ENCODE peak calls at places on chromosomes 6 and 20, in nine cellular contexts. One of them, this sample, is unnamed.

GRCh38 chr6:51466427-51466826 is 621.0 kb downstream of the PKHD1 start:
- DNase-seq in stimulated activated CD8-positive, alpha-beta memory T cell treated with anti-CD3 and anti-CD28 coated beads, Interleukin-12 subunit alpha, Interleukin-12 subunit beta, amount 100 ng/mL, for 4 hours: no peak
- DNase-seq in activated T-cell treated with anti-CD3 and anti-CD28 coated beads for 1 hour: no peak
- DNase-seq in anterior cingulate cortex: no peak
- DNase-seq in endothelial cell of umbilical vein: no peak
- DNase-seq in non-pigmented ciliary epithelial cell: no peak
- DNase-seq in naive thymus-derived CD4-positive, alpha-beta T cell: no peak
- DNase-seq in HL-60: no peak
- DNase-seq in head of caudate nucleus: no peak
- DNase-seq in this sample: no peak

GRCh38 chr20:32247957-32248497 is 29.4 kb upstream of the KIF3B start:
- DNase-seq in anterior cingulate cortex: no peak
- DNase-seq in non-pigmented ciliary epithelial cell: no peak
- DNase-seq in HL-60: no peak
- DNase-seq in stimulated activated CD8-positive, alpha-beta memory T cell treated with anti-CD3 and anti-CD28 coated beads, Interleukin-12 subunit alpha, Interleukin-12 subunit beta, amount 100 ng/mL, for 4 hours: no peak
- DNase-seq in endothelial cell of umbilical vein: no peak
- DNase-seq in activated T-cell treated with anti-CD3 and anti-CD28 coated beads for 1 hour: no peak
- DNase-seq in naive thymus-derived CD4-positive, alpha-beta T cell: no peak
- DNase-seq in head of caudate nucleus: no peak
- DNase-seq in this sample: no peak

GRCh38 chr20:33074675-33075074 is 4.8 kb upstream of the BPIFB4 start:
- DNase-seq in HL-60: no peak
- DNase-seq in naive thymus-derived CD4-positive, alpha-beta T cell: no peak
- DNase-seq in non-pigmented ciliary epithelial cell: no peak
- DNase-seq in activated T-cell treated with anti-CD3 and anti-CD28 coated beads for 1 hour: no peak
- DNase-seq in endothelial cell of umbilical vein: no peak
- DNase-seq in anterior cingulate cortex: no peak
- DNase-seq in stimulated activated CD8-positive, alpha-beta memory T cell treated with anti-CD3 and anti-CD28 coated beads, Interleukin-12 subunit alpha, Interleukin-12 subunit beta, amount 100 ng/mL, for 4 hours: no peak
- DNase-seq in head of caudate nucleus: no peak
- DNase-seq in this sample: no peak

GRCh38 chr6:117555882-117556498 is 46.3 kb downstream of the GOPC start:
- DNase-seq in HL-60: no peak
- DNase-seq in stimulated activated CD8-positive, alpha-beta memory T cell treated with anti-CD3 and anti-CD28 coated beads, Interleukin-12 subunit alpha, Interleukin-12 subunit beta, amount 100 ng/mL, for 4 hours: peak
- DNase-seq in activated T-cell treated with anti-CD3 and anti-CD28 coated beads for 1 hour: peak
- DNase-seq in head of caudate nucleus: peak
- DNase-seq in non-pigmented ciliary epithelial cell: no peak
- DNase-seq in endothelial cell of umbilical vein: peak
- DNase-seq in naive thymus-derived CD4-positive, alpha-beta T cell: peak
- DNase-seq in anterior cingulate cortex: no peak
- DNase-seq in this sample: peak

GRCh38 chr20:44400671-44401051 is 45.2 kb downstream of the HNF4A start:
- DNase-seq in non-pigmented ciliary epithelial cell: no peak
- DNase-seq in activated T-cell treated with anti-CD3 and anti-CD28 coated beads for 1 hour: no peak
- DNase-seq in stimulated activated CD8-positive, alpha-beta memory T cell treated with anti-CD3 and anti-CD28 coated beads, Interleukin-12 subunit alpha, Interleukin-12 subunit beta, amount 100 ng/mL, for 4 hours: no peak
- DNase-seq in HL-60: no peak
- DNase-seq in head of caudate nucleus: no peak
- DNase-seq in endothelial cell of umbilical vein: no peak
- DNase-seq in anterior cingulate cortex: no peak
- DNase-seq in naive thymus-derived CD4-positive, alpha-beta T cell: no peak
- DNase-seq in this sample: no peak

GRCh38 chr6:135667694-135668455 is 170.3 kb upstream of the AHI1 start:
- DNase-seq in anterior cingulate cortex: no peak
- DNase-seq in endothelial cell of umbilical vein: peak
- DNase-seq in HL-60: no peak
- DNase-seq in naive thymus-derived CD4-positive, alpha-beta T cell: no peak
- DNase-seq in head of caudate nucleus: peak
- DNase-seq in non-pigmented ciliary epithelial cell: no peak
- DNase-seq in stimulated activated CD8-positive, alpha-beta memory T cell treated with anti-CD3 and anti-CD28 coated beads, Interleukin-12 subunit alpha, Interleukin-12 subunit beta, amount 100 ng/mL, for 4 hours: no peak
- DNase-seq in activated T-cell treated with anti-CD3 and anti-CD28 coated beads for 1 hour: no peak
- DNase-seq in this sample: no peak

GRCh38 chr6:168149015-168149414 is 70.0 kb upstream of the FRMD1 start:
- DNase-seq in activated T-cell treated with anti-CD3 and anti-CD28 coated beads for 1 hour: no peak
- DNase-seq in non-pigmented ciliary epithelial cell: no peak
- DNase-seq in anterior cingulate cortex: no peak
- DNase-seq in naive thymus-derived CD4-positive, alpha-beta T cell: no peak
- DNase-seq in head of caudate nucleus: no peak
- DNase-seq in stimulated activated CD8-positive, alpha-beta memory T cell treated with anti-CD3 and anti-CD28 coated beads, Interleukin-12 subunit alpha, Interleukin-12 subunit beta, amount 100 ng/mL, for 4 hours: no peak
- DNase-seq in HL-60: no peak
- DNase-seq in endothelial cell of umbilical vein: no peak
- DNase-seq in this sample: no peak

GRCh38 chr6:168709034-168709433 is 268.1 kb downstream of the SMOC2 start:
- DNase-seq in naive thymus-derived CD4-positive, alpha-beta T cell: no peak
- DNase-seq in activated T-cell treated with anti-CD3 and anti-CD28 coated beads for 1 hour: no peak
- DNase-seq in HL-60: no peak
- DNase-seq in stimulated activated CD8-positive, alpha-beta memory T cell treated with anti-CD3 and anti-CD28 coated beads, Interleukin-12 subunit alpha, Interleukin-12 subunit beta, amount 100 ng/mL, for 4 hours: no peak
- DNase-seq in anterior cingulate cortex: no peak
- DNase-seq in endothelial cell of umbilical vein: no peak
- DNase-seq in head of caudate nucleus: no peak
- DNase-seq in non-pigmented ciliary epithelial cell: no peak
- DNase-seq in this sample: no peak

GRCh38 chr20:48702388-48703041 is 125.3 kb downstream of the PREX1 start:
- DNase-seq in endothelial cell of umbilical vein: no peak
- DNase-seq in stimulated activated CD8-positive, alpha-beta memory T cell treated with anti-CD3 and anti-CD28 coated beads, Interleukin-12 subunit alpha, Interleukin-12 subunit beta, amount 100 ng/mL, for 4 hours: no peak
- DNase-seq in non-pigmented ciliary epithelial cell: no peak
- DNase-seq in naive thymus-derived CD4-positive, alpha-beta T cell: no peak
- DNase-seq in head of caudate nucleus: no peak
- DNase-seq in activated T-cell treated with anti-CD3 and anti-CD28 coated beads for 1 hour: no peak
- DNase-seq in anterior cingulate cortex: no peak
- DNase-seq in HL-60: no peak
- DNase-seq in this sample: no peak

GRCh38 chr6:48765352-48765961 is 654.5 kb upstream of the PTCHD4 start:
- DNase-seq in stimulated activated CD8-positive, alpha-beta memory T cell treated with anti-CD3 and anti-CD28 coated beads, Interleukin-12 subunit alpha, Interleukin-12 subunit beta, amount 100 ng/mL, for 4 hours: no peak
- DNase-seq in activated T-cell treated with anti-CD3 and anti-CD28 coated beads for 1 hour: no peak
- DNase-seq in HL-60: no peak
- DNase-seq in endothelial cell of umbilical vein: peak
- DNase-seq in head of caudate nucleus: no peak
- DNase-seq in naive thymus-derived CD4-positive, alpha-beta T cell: no peak
- DNase-seq in anterior cingulate cortex: no peak
- DNase-seq in non-pigmented ciliary epithelial cell: no peak
- DNase-seq in this sample: no peak

GRCh38 chr6:65182681-65183080 is 524.3 kb downstream of the EYS start:
- DNase-seq in endothelial cell of umbilical vein: no peak
- DNase-seq in head of caudate nucleus: no peak
- DNase-seq in stimulated activated CD8-positive, alpha-beta memory T cell treated with anti-CD3 and anti-CD28 coated beads, Interleukin-12 subunit alpha, Interleukin-12 subunit beta, amount 100 ng/mL, for 4 hours: no peak
- DNase-seq in naive thymus-derived CD4-positive, alpha-beta T cell: no peak
- DNase-seq in non-pigmented ciliary epithelial cell: peak
- DNase-seq in anterior cingulate cortex: no peak
- DNase-seq in HL-60: no peak
- DNase-seq in activated T-cell treated with anti-CD3 and anti-CD28 coated beads for 1 hour: no peak
- DNase-seq in this sample: no peak

GRCh38 chr6:163984446-163984936 is 570.0 kb downstream of the QKI start:
- DNase-seq in non-pigmented ciliary epithelial cell: no peak
- DNase-seq in stimulated activated CD8-positive, alpha-beta memory T cell treated with anti-CD3 and anti-CD28 coated beads, Interleukin-12 subunit alpha, Interleukin-12 subunit beta, amount 100 ng/mL, for 4 hours: no peak
- DNase-seq in HL-60: no peak
- DNase-seq in activated T-cell treated with anti-CD3 and anti-CD28 coated beads for 1 hour: no peak
- DNase-seq in endothelial cell of umbilical vein: no peak
- DNase-seq in head of caudate nucleus: no peak
- DNase-seq in naive thymus-derived CD4-positive, alpha-beta T cell: no peak
- DNase-seq in anterior cingulate cortex: no peak
- DNase-seq in this sample: peak

GRCh38 chr6:42197574-42198362 is 3.0 kb upstream of the GUCA1B start:
- DNase-seq in stimulated activated CD8-positive, alpha-beta memory T cell treated with anti-CD3 and anti-CD28 coated beads, Interleukin-12 subunit alpha, Interleukin-12 subunit beta, amount 100 ng/mL, for 4 hours: no peak
- DNase-seq in activated T-cell treated with anti-CD3 and anti-CD28 coated beads for 1 hour: no peak
- DNase-seq in naive thymus-derived CD4-positive, alpha-beta T cell: no peak
- DNase-seq in anterior cingulate cortex: no peak
- DNase-seq in endothelial cell of umbilical vein: peak
- DNase-seq in head of caudate nucleus: no peak
- DNase-seq in non-pigmented ciliary epithelial cell: no peak
- DNase-seq in HL-60: peak
- DNase-seq in this sample: no peak

GRCh38 chr6:37946021-37946420 is 126.5 kb downstream of the ZFAND3 start:
- DNase-seq in stimulated activated CD8-positive, alpha-beta memory T cell treated with anti-CD3 and anti-CD28 coated beads, Interleukin-12 subunit alpha, Interleukin-12 subunit beta, amount 100 ng/mL, for 4 hours: no peak
- DNase-seq in endothelial cell of umbilical vein: no peak
- DNase-seq in activated T-cell treated with anti-CD3 and anti-CD28 coated beads for 1 hour: no peak
- DNase-seq in naive thymus-derived CD4-positive, alpha-beta T cell: no peak
- DNase-seq in anterior cingulate cortex: no peak
- DNase-seq in HL-60: no peak
- DNase-seq in head of caudate nucleus: no peak
- DNase-seq in non-pigmented ciliary epithelial cell: no peak
- DNase-seq in this sample: no peak

GRCh38 chr6:82144007-82144851 is 103.3 kb downstream of the IBTK start:
- DNase-seq in activated T-cell treated with anti-CD3 and anti-CD28 coated beads for 1 hour: no peak
- DNase-seq in anterior cingulate cortex: no peak
- DNase-seq in head of caudate nucleus: no peak
- DNase-seq in non-pigmented ciliary epithelial cell: peak
- DNase-seq in HL-60: no peak
- DNase-seq in stimulated activated CD8-positive, alpha-beta memory T cell treated with anti-CD3 and anti-CD28 coated beads, Interleukin-12 subunit alpha, Interleukin-12 subunit beta, amount 100 ng/mL, for 4 hours: no peak
- DNase-seq in endothelial cell of umbilical vein: peak
- DNase-seq in naive thymus-derived CD4-positive, alpha-beta T cell: no peak
- DNase-seq in this sample: no peak

GRCh38 chr6:169846286-169847056 is 95.0 kb downstream of the ERMARD start:
- DNase-seq in non-pigmented ciliary epithelial cell: no peak
- DNase-seq in stimulated activated CD8-positive, alpha-beta memory T cell treated with anti-CD3 and anti-CD28 coated beads, Interleukin-12 subunit alpha, Interleukin-12 subunit beta, amount 100 ng/mL, for 4 hours: no peak
- DNase-seq in anterior cingulate cortex: no peak
- DNase-seq in endothelial cell of umbilical vein: no peak
- DNase-seq in HL-60: no peak
- DNase-seq in naive thymus-derived CD4-positive, alpha-beta T cell: no peak
- DNase-seq in activated T-cell treated with anti-CD3 and anti-CD28 coated beads for 1 hour: no peak
- DNase-seq in head of caudate nucleus: no peak
- DNase-seq in this sample: no peak

GRCh38 chr20:38460040-38460623 is 12.5 kb upstream of the RALGAPB start:
- DNase-seq in anterior cingulate cortex: no peak
- DNase-seq in head of caudate nucleus: no peak
- DNase-seq in stimulated activated CD8-positive, alpha-beta memory T cell treated with anti-CD3 and anti-CD28 coated beads, Interleukin-12 subunit alpha, Interleukin-12 subunit beta, amount 100 ng/mL, for 4 hours: no peak
- DNase-seq in HL-60: peak
- DNase-seq in naive thymus-derived CD4-positive, alpha-beta T cell: no peak
- DNase-seq in activated T-cell treated with anti-CD3 and anti-CD28 coated beads for 1 hour: no peak
- DNase-seq in non-pigmented ciliary epithelial cell: peak
- DNase-seq in endothelial cell of umbilical vein: peak
- DNase-seq in this sample: no peak

GRCh38 chr6:24394777-24395437 is 7.8 kb upstream of the MRS2 start:
- DNase-seq in HL-60: peak
- DNase-seq in head of caudate nucleus: no peak
- DNase-seq in endothelial cell of umbilical vein: no peak
- DNase-seq in naive thymus-derived CD4-positive, alpha-beta T cell: no peak
- DNase-seq in non-pigmented ciliary epithelial cell: peak
- DNase-seq in anterior cingulate cortex: no peak
- DNase-seq in activated T-cell treated with anti-CD3 and anti-CD28 coated beads for 1 hour: no peak
- DNase-seq in stimulated activated CD8-positive, alpha-beta memory T cell treated with anti-CD3 and anti-CD28 coated beads, Interleukin-12 subunit alpha, Interleukin-12 subunit beta, amount 100 ng/mL, for 4 hours: no peak
- DNase-seq in this sample: no peak

GRCh38 chr6:343960-344815 is 47.4 kb upstream of the IRF4 start:
- DNase-seq in non-pigmented ciliary epithelial cell: no peak
- DNase-seq in naive thymus-derived CD4-positive, alpha-beta T cell: no peak
- DNase-seq in HL-60: no peak
- DNase-seq in head of caudate nucleus: no peak
- DNase-seq in anterior cingulate cortex: no peak
- DNase-seq in stimulated activated CD8-positive, alpha-beta memory T cell treated with anti-CD3 and anti-CD28 coated beads, Interleukin-12 subunit alpha, Interleukin-12 subunit beta, amount 100 ng/mL, for 4 hours: no peak
- DNase-seq in endothelial cell of umbilical vein: no peak
- DNase-seq in activated T-cell treated with anti-CD3 and anti-CD28 coated beads for 1 hour: no peak
- DNase-seq in this sample: no peak

GRCh38 chr20:25699914-25700313 is 3.3 kb upstream of the ZNF337 start:
- DNase-seq in stimulated activated CD8-positive, alpha-beta memory T cell treated with anti-CD3 and anti-CD28 coated beads, Interleukin-12 subunit alpha, Interleukin-12 subunit beta, amount 100 ng/mL, for 4 hours: no peak
- DNase-seq in head of caudate nucleus: no peak
- DNase-seq in HL-60: no peak
- DNase-seq in endothelial cell of umbilical vein: no peak
- DNase-seq in naive thymus-derived CD4-positive, alpha-beta T cell: peak
- DNase-seq in non-pigmented ciliary epithelial cell: no peak
- DNase-seq in anterior cingulate cortex: no peak
- DNase-seq in activated T-cell treated with anti-CD3 and anti-CD28 coated beads for 1 hour: no peak
- DNase-seq in this sample: no peak

GRCh38 chr6:106908386-106908840 is 66.1 kb downstream of the CD24 start:
- DNase-seq in endothelial cell of umbilical vein: no peak
- DNase-seq in head of caudate nucleus: no peak
- DNase-seq in anterior cingulate cortex: no peak
- DNase-seq in activated T-cell treated with anti-CD3 and anti-CD28 coated beads for 1 hour: no peak
- DNase-seq in naive thymus-derived CD4-positive, alpha-beta T cell: no peak
- DNase-seq in non-pigmented ciliary epithelial cell: no peak
- DNase-seq in stimulated activated CD8-positive, alpha-beta memory T cell treated with anti-CD3 and anti-CD28 coated beads, Interleukin-12 subunit alpha, Interleukin-12 subunit beta, amount 100 ng/mL, for 4 hours: no peak
- DNase-seq in HL-60: no peak
- DNase-seq in this sample: no peak

GRCh38 chr6:106508836-106509235 is 120.5 kb downstream of the RTN4IP1 start:
- DNase-seq in stimulated activated CD8-positive, alpha-beta memory T cell treated with anti-CD3 and anti-CD28 coated beads, Interleukin-12 subunit alpha, Interleukin-12 subunit beta, amount 100 ng/mL, for 4 hours: no peak
- DNase-seq in naive thymus-derived CD4-positive, alpha-beta T cell: no peak
- DNase-seq in HL-60: no peak
- DNase-seq in non-pigmented ciliary epithelial cell: no peak
- DNase-seq in activated T-cell treated with anti-CD3 and anti-CD28 coated beads for 1 hour: no peak
- DNase-seq in endothelial cell of umbilical vein: no peak
- DNase-seq in head of caudate nucleus: no peak
- DNase-seq in anterior cingulate cortex: no peak
- DNase-seq in this sample: no peak

GRCh38 chr20:47800619-47801018 is 15.3 kb upstream of the SULF2 start:
- DNase-seq in head of caudate nucleus: no peak
- DNase-seq in non-pigmented ciliary epithelial cell: no peak
- DNase-seq in stimulated activated CD8-positive, alpha-beta memory T cell treated with anti-CD3 and anti-CD28 coated beads, Interleukin-12 subunit alpha, Interleukin-12 subunit beta, amount 100 ng/mL, for 4 hours: no peak
- DNase-seq in anterior cingulate cortex: no peak
- DNase-seq in activated T-cell treated with anti-CD3 and anti-CD28 coated beads for 1 hour: no peak
- DNase-seq in naive thymus-derived CD4-positive, alpha-beta T cell: no peak
- DNase-seq in endothelial cell of umbilical vein: no peak
- DNase-seq in HL-60: no peak
- DNase-seq in this sample: no peak

GRCh38 chr6:35024601-35025054 is 116.5 kb downstream of the TCP11 start:
- DNase-seq in stimulated activated CD8-positive, alpha-beta memory T cell treated with anti-CD3 and anti-CD28 coated beads, Interleukin-12 subunit alpha, Interleukin-12 subunit beta, amount 100 ng/mL, for 4 hours: no peak
- DNase-seq in activated T-cell treated with anti-CD3 and anti-CD28 coated beads for 1 hour: no peak
- DNase-seq in head of caudate nucleus: peak
- DNase-seq in naive thymus-derived CD4-positive, alpha-beta T cell: no peak
- DNase-seq in endothelial cell of umbilical vein: peak
- DNase-seq in HL-60: no peak
- DNase-seq in non-pigmented ciliary epithelial cell: no peak
- DNase-seq in anterior cingulate cortex: peak
- DNase-seq in this sample: no peak

GRCh38 chr20:3248167-3248992 is 9.4 kb upstream of the SLC4A11 start:
- DNase-seq in HL-60: no peak
- DNase-seq in naive thymus-derived CD4-positive, alpha-beta T cell: no peak
- DNase-seq in non-pigmented ciliary epithelial cell: no peak
- DNase-seq in stimulated activated CD8-positive, alpha-beta memory T cell treated with anti-CD3 and anti-CD28 coated beads, Interleukin-12 subunit alpha, Interleukin-12 subunit beta, amount 100 ng/mL, for 4 hours: no peak
- DNase-seq in activated T-cell treated with anti-CD3 and anti-CD28 coated beads for 1 hour: no peak
- DNase-seq in head of caudate nucleus: no peak
- DNase-seq in endothelial cell of umbilical vein: peak
- DNase-seq in anterior cingulate cortex: no peak
- DNase-seq in this sample: no peak

GRCh38 chr6:111723412-111723970 is 117.8 kb upstream of the TRAF3IP2 start:
- DNase-seq in naive thymus-derived CD4-positive, alpha-beta T cell: no peak
- DNase-seq in stimulated activated CD8-positive, alpha-beta memory T cell treated with anti-CD3 and anti-CD28 coated beads, Interleukin-12 subunit alpha, Interleukin-12 subunit beta, amount 100 ng/mL, for 4 hours: no peak
- DNase-seq in non-pigmented ciliary epithelial cell: no peak
- DNase-seq in endothelial cell of umbilical vein: no peak
- DNase-seq in anterior cingulate cortex: no peak
- DNase-seq in HL-60: no peak
- DNase-seq in activated T-cell treated with anti-CD3 and anti-CD28 coated beads for 1 hour: no peak
- DNase-seq in head of caudate nucleus: no peak
- DNase-seq in this sample: no peak

This sample was measured in naive B cell.